ENCODE peak calls at places on chromosomes 7 and 10, in seven cellular contexts. One of them, this sample, is unnamed.
A peak's percentile ranks its signal among the peaks of the same experiment; 100 is the strongest.

GRCh38 chr10:71232089-71232998 is 20.0 kb downstream of the UNC5B start:
- DNase-seq in sigmoid colon: no peak
- DNase-seq in breast epithelium: peak; percentile 76
- DNase-seq in ovary: no peak
- DNase-seq in gastrocnemius medialis: peak; percentile 97
- DNase-seq in body of pancreas: peak; percentile 94
- DNase-seq in IMR-90: no peak
- DNase-seq in this sample: peak; percentile 73

GRCh38 chr7:103762907-103763306 is 226.6 kb downstream of the RELN start:
- DNase-seq in ovary: no peak
- DNase-seq in gastrocnemius medialis: no peak
- DNase-seq in body of pancreas: no peak
- DNase-seq in IMR-90: no peak
- DNase-seq in sigmoid colon: no peak
- DNase-seq in breast epithelium: no peak
- DNase-seq in this sample: no peak

GRCh38 chr7:19413444-19413965 is 268.3 kb upstream of the FERD3L start:
- DNase-seq in body of pancreas: no peak
- DNase-seq in sigmoid colon: no peak
- DNase-seq in IMR-90: peak; percentile 90
- DNase-seq in ovary: no peak
- DNase-seq in breast epithelium: no peak
- DNase-seq in gastrocnemius medialis: no peak
- DNase-seq in this sample: no peak

GRCh38 chr7:27636326-27637006 is 26.2 kb downstream of the HIBADH start:
- DNase-seq in sigmoid colon: no peak
- DNase-seq in IMR-90: no peak
- DNase-seq in breast epithelium: no peak
- DNase-seq in ovary: no peak
- DNase-seq in gastrocnemius medialis: no peak
- DNase-seq in body of pancreas: no peak
- DNase-seq in this sample: no peak

GRCh38 chr10:89389254-89389653 is 3.2 kb upstream of the IFIT1 start:
- DNase-seq in IMR-90: peak; percentile 48
- DNase-seq in sigmoid colon: no peak
- DNase-seq in breast epithelium: no peak
- DNase-seq in gastrocnemius medialis: no peak
- DNase-seq in ovary: no peak
- DNase-seq in body of pancreas: no peak
- DNase-seq in this sample: no peak

GRCh38 chr7:79320741-79321473 is 132.6 kb downstream of the MAGI2 start:
- DNase-seq in sigmoid colon: no peak
- DNase-seq in body of pancreas: no peak
- DNase-seq in IMR-90: peak; percentile 13
- DNase-seq in gastrocnemius medialis: no peak
- DNase-seq in ovary: no peak
- DNase-seq in breast epithelium: no peak
- DNase-seq in this sample: no peak

GRCh38 chr7:150410131-150410530 is 31.0 kb downstream of the ZNF775 start:
- DNase-seq in ovary: no peak
- DNase-seq in sigmoid colon: peak; percentile 59
- DNase-seq in IMR-90: no peak
- DNase-seq in breast epithelium: no peak
- DNase-seq in gastrocnemius medialis: no peak
- DNase-seq in body of pancreas: no peak
- DNase-seq in this sample: no peak

GRCh38 chr7:105664816-105665525 is 83.7 kb upstream of the EFCAB10 start:
- DNase-seq in sigmoid colon: no peak
- DNase-seq in body of pancreas: peak; percentile 52
- DNase-seq in breast epithelium: no peak
- DNase-seq in ovary: no peak
- DNase-seq in gastrocnemius medialis: no peak
- DNase-seq in IMR-90: peak; percentile 36
- DNase-seq in this sample: no peak

GRCh38 chr7:80134536-80135305 is at the start of gene GNAI1:
- DNase-seq in gastrocnemius medialis: peak; percentile 34
- DNase-seq in body of pancreas: peak; percentile 69
- DNase-seq in breast epithelium: no peak
- DNase-seq in sigmoid colon: peak; percentile 84
- DNase-seq in ovary: peak; percentile 84
- DNase-seq in IMR-90: peak; percentile 74
- DNase-seq in this sample: peak; percentile 85

GRCh38 chr7:21898265-21898930 is 47.3 kb downstream of the CDCA7L start:
- DNase-seq in gastrocnemius medialis: no peak
- DNase-seq in sigmoid colon: no peak
- DNase-seq in IMR-90: no peak
- DNase-seq in breast epithelium: no peak
- DNase-seq in ovary: no peak
- DNase-seq in body of pancreas: no peak
- DNase-seq in this sample: no peak

GRCh38 chr7:139515266-139515665 is 8.2 kb upstream of the CLEC2L start:
- DNase-seq in body of pancreas: no peak
- DNase-seq in gastrocnemius medialis: no peak
- DNase-seq in breast epithelium: no peak
- DNase-seq in IMR-90: no peak
- DNase-seq in sigmoid colon: no peak
- DNase-seq in ovary: no peak
- DNase-seq in this sample: no peak

GRCh38 chr7:151727579-151728285 is 149.2 kb downstream of the PRKAG2 start:
- DNase-seq in ovary: peak; percentile 86
- DNase-seq in gastrocnemius medialis: peak; percentile 86
- DNase-seq in breast epithelium: peak; percentile 79
- DNase-seq in sigmoid colon: peak; percentile 95
- DNase-seq in body of pancreas: peak; percentile 45
- DNase-seq in IMR-90: peak; percentile 97
- DNase-seq in this sample: peak; percentile 25

GRCh38 chr10:17562572-17562971 is 54.6 kb downstream of the HACD1 start:
- DNase-seq in IMR-90: peak; percentile 69
- DNase-seq in breast epithelium: no peak
- DNase-seq in gastrocnemius medialis: peak; percentile 58
- DNase-seq in sigmoid colon: no peak
- DNase-seq in ovary: no peak
- DNase-seq in body of pancreas: no peak
- DNase-seq in this sample: no peak

GRCh38 chr10:127331696-127332095 is 135.3 kb upstream of the INSYN2A start:
- DNase-seq in gastrocnemius medialis: no peak
- DNase-seq in IMR-90: no peak
- DNase-seq in sigmoid colon: no peak
- DNase-seq in body of pancreas: no peak
- DNase-seq in breast epithelium: no peak
- DNase-seq in ovary: no peak
- DNase-seq in this sample: no peak

GRCh38 chr7:30548762-30549344 is 44.2 kb upstream of the GGCT start:
- DNase-seq in IMR-90: peak; percentile 73
- DNase-seq in sigmoid colon: peak; percentile 71
- DNase-seq in breast epithelium: peak; percentile 70
- DNase-seq in ovary: peak; percentile 53
- DNase-seq in body of pancreas: peak; percentile 80
- DNase-seq in gastrocnemius medialis: peak; percentile 64
- DNase-seq in this sample: peak; percentile 82

GRCh38 chr7:25238056-25238745 is 9.9 kb upstream of the NPVF start:
- DNase-seq in sigmoid colon: no peak
- DNase-seq in body of pancreas: no peak
- DNase-seq in breast epithelium: no peak
- DNase-seq in gastrocnemius medialis: no peak
- DNase-seq in IMR-90: no peak
- DNase-seq in ovary: no peak
- DNase-seq in this sample: no peak

GRCh38 chr7:99623091-99623693 is 6.4 kb downstream of the ZSCAN25 start:
- DNase-seq in sigmoid colon: no peak
- DNase-seq in IMR-90: no peak
- DNase-seq in gastrocnemius medialis: no peak
- DNase-seq in breast epithelium: no peak
- DNase-seq in body of pancreas: no peak
- DNase-seq in ovary: no peak
- DNase-seq in this sample: no peak

GRCh38 chr10:92274071-92274470 is 16.8 kb downstream of the CPEB3 start:
- DNase-seq in breast epithelium: no peak
- DNase-seq in body of pancreas: no peak
- DNase-seq in IMR-90: no peak
- DNase-seq in gastrocnemius medialis: no peak
- DNase-seq in ovary: no peak
- DNase-seq in sigmoid colon: no peak
- DNase-seq in this sample: no peak

GRCh38 chr7:117458977-117459583 is 20.7 kb upstream of the CFTR start:
- DNase-seq in body of pancreas: no peak
- DNase-seq in sigmoid colon: no peak
- DNase-seq in gastrocnemius medialis: no peak
- DNase-seq in breast epithelium: no peak
- DNase-seq in ovary: no peak
- DNase-seq in IMR-90: peak; percentile 44
- DNase-seq in this sample: no peak

DNA sequence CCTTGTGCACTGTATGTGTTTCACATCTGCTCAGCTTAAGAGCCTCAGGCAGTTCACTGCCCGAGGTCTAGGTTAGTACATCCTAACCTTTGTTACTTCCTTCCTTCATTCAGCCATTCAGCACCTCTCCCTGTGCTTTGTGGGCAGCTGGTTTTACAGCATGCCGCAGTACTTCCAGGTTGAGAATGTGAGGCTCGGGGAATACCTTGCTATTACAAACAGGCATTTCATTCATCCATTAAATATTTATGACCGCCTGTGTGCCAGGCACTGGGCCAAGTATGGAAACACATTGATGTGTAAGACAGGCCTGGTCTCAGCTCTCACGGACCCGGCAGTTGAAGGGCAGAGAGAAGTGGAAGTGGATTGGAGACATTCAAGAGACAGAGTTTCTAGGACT is 82.4 kb downstream of the SHH start:
- DNase-seq in breast epithelium: no peak
- DNase-seq in body of pancreas: peak; percentile 79
- DNase-seq in ovary: no peak
- DNase-seq in IMR-90: peak; percentile 61
- DNase-seq in gastrocnemius medialis: no peak
- DNase-seq in sigmoid colon: no peak
- DNase-seq in this sample: no peak
- H3K4me1 ChIP-seq in breast epithelium: no peaks in the 10 kb centered on the region
- H3K4me1 ChIP-seq in body of pancreas: peaks cover 47% of the 10 kb centered on the region
- H3K4me1 ChIP-seq in ovary: no peaks in the 10 kb centered on the region
- H3K4me1 ChIP-seq in IMR-90: no peaks in the 10 kb centered on the region
- H3K4me1 ChIP-seq in gastrocnemius medialis: peaks cover 43% of the 10 kb centered on the region
- H3K4me1 ChIP-seq in sigmoid colon: peaks cover 16% of the 10 kb centered on the region
- H3K4me1 ChIP-seq in this sample: peaks cover 7% of the 10 kb centered on the region

GRCh38 chr10:101031796-101032636 is 982 bp downstream of the SFXN3 start:
- DNase-seq in gastrocnemius medialis: peak; percentile 61
- DNase-seq in body of pancreas: peak; percentile 75
- DNase-seq in sigmoid colon: peak; percentile 90
- DNase-seq in breast epithelium: peak; percentile 72
- DNase-seq in IMR-90: peak; percentile 63
- DNase-seq in ovary: peak; percentile 74
- DNase-seq in this sample: peak; percentile 75

GRCh38 chr10:101031128-101031795 is at the start of the genes PDZD7 and SFXN3:
- DNase-seq in ovary: peak; percentile 96
- DNase-seq in sigmoid colon: peak; percentile 98
- DNase-seq in gastrocnemius medialis: peak; percentile 94
- DNase-seq in breast epithelium: peak; percentile 95
- DNase-seq in IMR-90: peak; percentile 91
- DNase-seq in body of pancreas: peak; percentile 97
- DNase-seq in this sample: peak; percentile 95

GRCh38 chr10:101030492-101031127 is 319 bp downstream of the PDZD7 start:
- DNase-seq in body of pancreas: no peak
- DNase-seq in IMR-90: no peak
- DNase-seq in breast epithelium: no peak
- DNase-seq in ovary: no peak
- DNase-seq in sigmoid colon: no peak
- DNase-seq in gastrocnemius medialis: no peak
- DNase-seq in this sample: no peak

GRCh38 chr10:101035314-101035713 is 4.3 kb downstream of the SFXN3 start:
- DNase-seq in body of pancreas: no peak
- DNase-seq in IMR-90: no peak
- DNase-seq in gastrocnemius medialis: no peak
- DNase-seq in breast epithelium: no peak
- DNase-seq in ovary: no peak
- DNase-seq in sigmoid colon: no peak
- DNase-seq in this sample: no peak

GRCh38 chr10:101032637-101033201 is 1.7 kb downstream of the SFXN3 start:
- DNase-seq in sigmoid colon: peak; percentile 88
- DNase-seq in breast epithelium: no peak
- DNase-seq in ovary: peak; percentile 58
- DNase-seq in body of pancreas: peak; percentile 74
- DNase-seq in gastrocnemius medialis: no peak
- DNase-seq in IMR-90: peak; percentile 91
- DNase-seq in this sample: peak; percentile 81
- TF ChIP-seq POLR2A in sigmoid colon: no peak
- TF ChIP-seq POLR2A in breast epithelium: no peak
- TF ChIP-seq POLR2A in ovary: no peak
- TF ChIP-seq POLR2A in body of pancreas: peak; percentile 71
- TF ChIP-seq POLR2A in gastrocnemius medialis: no peak
- TF ChIP-seq POLR2A in IMR-90: peak; percentile 90
- TF ChIP-seq POLR2A in this sample: no peak

GRCh38 chr7:127629268-127629854 is 11.4 kb upstream of the PAX4 start:
- DNase-seq in IMR-90: no peak
- DNase-seq in ovary: no peak
- DNase-seq in body of pancreas: peak; percentile 78
- DNase-seq in gastrocnemius medialis: no peak
- DNase-seq in breast epithelium: no peak
- DNase-seq in sigmoid colon: no peak
- DNase-seq in this sample: peak; percentile 35
- TF ChIP-seq CTCF in IMR-90: peak; percentile 40
- TF ChIP-seq CTCF in ovary: no peak
- TF ChIP-seq CTCF in body of pancreas: peak; percentile 50
- TF ChIP-seq CTCF in gastrocnemius medialis: no peak
- TF ChIP-seq CTCF in breast epithelium: no peak
- TF ChIP-seq CTCF in sigmoid colon: peak; percentile 25
- TF ChIP-seq CTCF in this sample: no peak

GRCh38 chr10:72260588-72261322 is 13.0 kb upstream of the DDIT4 start:
- DNase-seq in gastrocnemius medialis: peak; percentile 89
- DNase-seq in body of pancreas: peak; percentile 68
- DNase-seq in sigmoid colon: peak; percentile 93
- DNase-seq in ovary: peak; percentile 95
- DNase-seq in breast epithelium: peak; percentile 79
- DNase-seq in IMR-90: peak; percentile 62
- DNase-seq in this sample: peak; percentile 85

GRCh38 chr10:72258617-72259016 is 15.1 kb upstream of the DDIT4 start:
- DNase-seq in body of pancreas: no peak
- DNase-seq in IMR-90: no peak
- DNase-seq in ovary: no peak
- DNase-seq in sigmoid colon: no peak
- DNase-seq in gastrocnemius medialis: no peak
- DNase-seq in breast epithelium: no peak
- DNase-seq in this sample: no peak

GRCh38 chr10:72259491-72260214 is 14.1 kb upstream of the DDIT4 start:
- DNase-seq in IMR-90: peak; percentile 80
- DNase-seq in ovary: no peak
- DNase-seq in body of pancreas: no peak
- DNase-seq in gastrocnemius medialis: no peak
- DNase-seq in sigmoid colon: peak; percentile 75
- DNase-seq in breast epithelium: no peak
- DNase-seq in this sample: no peak

GRCh38 chr10:72261323-72262018 is 12.3 kb upstream of the DDIT4 start:
- DNase-seq in ovary: no peak
- DNase-seq in IMR-90: no peak
- DNase-seq in gastrocnemius medialis: no peak
- DNase-seq in body of pancreas: peak; percentile 52
- DNase-seq in sigmoid colon: no peak
- DNase-seq in breast epithelium: no peak
- DNase-seq in this sample: no peak

DNA sequence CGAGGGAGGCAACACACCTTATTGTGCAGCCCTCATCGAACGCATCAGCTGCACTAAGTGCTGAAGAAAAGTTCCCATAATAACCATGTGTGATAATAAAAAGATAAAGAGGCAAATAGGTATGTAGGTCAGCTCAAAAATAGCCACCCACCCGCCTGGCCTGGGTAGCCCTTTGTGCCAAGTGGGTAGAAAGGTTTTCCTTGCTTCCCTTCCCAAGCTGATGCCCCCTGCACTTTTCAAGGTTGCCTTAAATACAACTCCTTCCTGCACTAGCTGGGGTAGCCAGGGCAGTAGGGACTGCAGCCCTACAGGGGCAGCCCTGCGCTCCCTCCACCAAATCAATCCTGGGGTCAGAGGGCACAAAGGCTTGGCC is 13.5 kb upstream of the DDIT4 start:
- DNase-seq in ovary: no peak
- DNase-seq in gastrocnemius medialis: no peak
- DNase-seq in IMR-90: no peak
- DNase-seq in sigmoid colon: no peak
- DNase-seq in body of pancreas: no peak
- DNase-seq in breast epithelium: no peak
- DNase-seq in this sample: no peak
- H3K4me1 ChIP-seq in ovary: peaks cover 30% of the 10 kb centered on the region
- H3K4me1 ChIP-seq in gastrocnemius medialis: peaks cover 57% of the 10 kb centered on the region
- H3K4me1 ChIP-seq in IMR-90: peaks cover 25% of the 10 kb centered on the region
- H3K4me1 ChIP-seq in sigmoid colon: peaks cover 56% of the 10 kb centered on the region
- H3K4me1 ChIP-seq in body of pancreas: peaks cover 77% of the 10 kb centered on the region
- H3K4me1 ChIP-seq in breast epithelium: peaks cover 26% of the 10 kb centered on the region
- H3K4me1 ChIP-seq in this sample: peaks cover 81% of the 10 kb centered on the region

This sample was measured in thyroid gland.